ENCODE peak calls at places on chromosomes 5 and 9, in five cellular contexts. One of them, this sample, is unnamed.

GRCh38 chr5:95822038-95822407 is 503 bp downstream of the GLRX start:
- DNase-seq in colonic mucosa: peak
- DNase-seq in MM.1S: peak
- DNase-seq in HCT116: no peak
- DNase-seq in mammary epithelial cell: peak
- DNase-seq in this sample: peak

GRCh38 chr9:89564257-89564878 is 40.4 kb upstream of the GADD45G start:
- DNase-seq in colonic mucosa: no peak
- DNase-seq in MM.1S: peak
- DNase-seq in mammary epithelial cell: no peak
- DNase-seq in HCT116: peak
- DNase-seq in this sample: peak

GRCh38 chr5:26482076-26482816 is 556.1 kb downstream of the CDH9 start:
- DNase-seq in MM.1S: peak
- DNase-seq in HCT116: no peak
- DNase-seq in colonic mucosa: no peak
- DNase-seq in mammary epithelial cell: no peak
- DNase-seq in this sample: no peak

GRCh38 chr5:53571403-53571802 is 11.0 kb downstream of the NDUFS4 start:
- DNase-seq in mammary epithelial cell: no peak
- DNase-seq in colonic mucosa: no peak
- DNase-seq in HCT116: no peak
- DNase-seq in MM.1S: no peak
- DNase-seq in this sample: no peak

GRCh38 chr5:56183507-56183906 is 49.6 kb downstream of the ANKRD55 start:
- DNase-seq in mammary epithelial cell: peak
- DNase-seq in MM.1S: no peak
- DNase-seq in HCT116: peak
- DNase-seq in colonic mucosa: no peak
- DNase-seq in this sample: peak

GRCh38 chr9:81562221-81563019 is 126.9 kb downstream of the TLE1 start:
- DNase-seq in colonic mucosa: no peak
- DNase-seq in MM.1S: no peak
- DNase-seq in mammary epithelial cell: peak
- DNase-seq in HCT116: peak
- DNase-seq in this sample: no peak

GRCh38 chr5:146646441-146646840 is 130.5 kb upstream of the GPR151 start:
- DNase-seq in colonic mucosa: no peak
- DNase-seq in MM.1S: no peak
- DNase-seq in mammary epithelial cell: no peak
- DNase-seq in HCT116: no peak
- DNase-seq in this sample: peak

GRCh38 chr5:66144799-66145390 is 795 bp downstream of the SREK1 start:
- DNase-seq in mammary epithelial cell: no peak
- DNase-seq in HCT116: no peak
- DNase-seq in colonic mucosa: no peak
- DNase-seq in MM.1S: no peak
- DNase-seq in this sample: no peak

GRCh38 chr5:76104027-76104426 is 20.8 kb downstream of the SV2C start:
- DNase-seq in HCT116: no peak
- DNase-seq in MM.1S: peak
- DNase-seq in colonic mucosa: peak
- DNase-seq in mammary epithelial cell: peak
- DNase-seq in this sample: peak

GRCh38 chr9:109779711-109780452 is at the start of gene PALM2AKAP2:
- DNase-seq in mammary epithelial cell: peak
- DNase-seq in HCT116: no peak
- DNase-seq in MM.1S: peak
- DNase-seq in colonic mucosa: peak
- DNase-seq in this sample: peak

GRCh38 chr5:33806736-33807442 is 84.9 kb downstream of the ADAMTS12 start:
- DNase-seq in MM.1S: no peak
- DNase-seq in HCT116: no peak
- DNase-seq in mammary epithelial cell: peak
- DNase-seq in colonic mucosa: no peak
- DNase-seq in this sample: no peak

GRCh38 chr9:120513825-120514598 is 66.0 kb downstream of the CDK5RAP2 start:
- DNase-seq in colonic mucosa: no peak
- DNase-seq in MM.1S: no peak
- DNase-seq in HCT116: no peak
- DNase-seq in mammary epithelial cell: peak
- DNase-seq in this sample: no peak

GRCh38 chr5:168879929-168880328 is 300.8 kb upstream of the PANK3 start:
- DNase-seq in HCT116: no peak
- DNase-seq in colonic mucosa: no peak
- DNase-seq in MM.1S: no peak
- DNase-seq in mammary epithelial cell: no peak
- DNase-seq in this sample: no peak

GRCh38 chr5:80181618-80182211 is 74.1 kb downstream of the SERINC5 start:
- DNase-seq in mammary epithelial cell: peak
- DNase-seq in HCT116: peak
- DNase-seq in MM.1S: peak
- DNase-seq in colonic mucosa: peak
- DNase-seq in this sample: no peak

GRCh38 chr5:84494453-84494852 is 109.8 kb upstream of the EDIL3 start:
- DNase-seq in MM.1S: no peak
- DNase-seq in HCT116: no peak
- DNase-seq in colonic mucosa: no peak
- DNase-seq in mammary epithelial cell: peak
- DNase-seq in this sample: no peak

GRCh38 chr5:31824886-31825774 is 186.2 kb downstream of the PDZD2 start:
- DNase-seq in mammary epithelial cell: peak
- DNase-seq in colonic mucosa: peak
- DNase-seq in HCT116: peak
- DNase-seq in MM.1S: peak
- DNase-seq in this sample: peak

GRCh38 chr5:32283539-32284377 is 29.0 kb downstream of the MTMR12 start:
- DNase-seq in HCT116: no peak
- DNase-seq in mammary epithelial cell: peak
- DNase-seq in colonic mucosa: no peak
- DNase-seq in MM.1S: peak
- DNase-seq in this sample: peak

GRCh38 chr9:346114-346513 is 131.4 kb downstream of the DOCK8 start:
- DNase-seq in colonic mucosa: no peak
- DNase-seq in mammary epithelial cell: no peak
- DNase-seq in HCT116: no peak
- DNase-seq in MM.1S: no peak
- DNase-seq in this sample: peak

GRCh38 chr9:108783318-108784127 is 72.3 kb downstream of the ACTL7B start:
- DNase-seq in mammary epithelial cell: no peak
- DNase-seq in MM.1S: no peak
- DNase-seq in HCT116: no peak
- DNase-seq in colonic mucosa: no peak
- DNase-seq in this sample: no peak

GRCh38 chr9:108784128-108784490 is 71.7 kb downstream of the ACTL7B start:
- DNase-seq in HCT116: no peak
- DNase-seq in MM.1S: no peak
- DNase-seq in colonic mucosa: no peak
- DNase-seq in mammary epithelial cell: no peak
- DNase-seq in this sample: no peak

GRCh38 chr5:77080905-77081304 is 6.2 kb downstream of the ZBED3 start:
- DNase-seq in MM.1S: no peak
- DNase-seq in HCT116: no peak
- DNase-seq in mammary epithelial cell: no peak
- DNase-seq in colonic mucosa: no peak
- DNase-seq in this sample: no peak

GRCh38 chr5:172793577-172794488 is 22.8 kb upstream of the DUSP1 start:
- DNase-seq in MM.1S: no peak
- DNase-seq in HCT116: no peak
- DNase-seq in colonic mucosa: no peak
- DNase-seq in mammary epithelial cell: no peak
- DNase-seq in this sample: no peak

GRCh38 chr9:133210202-133210532 is 1.1 kb upstream of the OBP2B start:
- DNase-seq in colonic mucosa: no peak
- DNase-seq in MM.1S: no peak
- DNase-seq in mammary epithelial cell: peak
- DNase-seq in HCT116: peak
- DNase-seq in this sample: no peak

GRCh38 chr9:116952434-116952805 is 265.3 kb downstream of the TRIM32 start:
- DNase-seq in MM.1S: no peak
- DNase-seq in colonic mucosa: no peak
- DNase-seq in HCT116: no peak
- DNase-seq in mammary epithelial cell: peak
- DNase-seq in this sample: peak

GRCh38 chr5:27041372-27041771 is 3.0 kb upstream of the CDH9 start:
- DNase-seq in mammary epithelial cell: no peak
- DNase-seq in HCT116: no peak
- DNase-seq in MM.1S: no peak
- DNase-seq in colonic mucosa: no peak
- DNase-seq in this sample: no peak

GRCh38 chr5:40033411-40033810 is 608.6 kb upstream of the DAB2 start:
- DNase-seq in HCT116: no peak
- DNase-seq in MM.1S: no peak
- DNase-seq in mammary epithelial cell: no peak
- DNase-seq in colonic mucosa: no peak
- DNase-seq in this sample: no peak

GRCh38 chr9:126461608-126462007 is 135.0 kb downstream of the MVB12B start:
- DNase-seq in mammary epithelial cell: no peak
- DNase-seq in HCT116: no peak
- DNase-seq in colonic mucosa: no peak
- DNase-seq in MM.1S: no peak
- DNase-seq in this sample: no peak

GRCh38 chr5:157652377-157652692 is at the start of gene SOX30:
- DNase-seq in colonic mucosa: no peak
- DNase-seq in MM.1S: no peak
- DNase-seq in mammary epithelial cell: no peak
- DNase-seq in HCT116: no peak
- DNase-seq in this sample: no peak

GRCh38 chr9:131837316-131837715 is 97.4 kb upstream of the RAPGEF1 start:
- DNase-seq in MM.1S: no peak
- DNase-seq in colonic mucosa: no peak
- DNase-seq in mammary epithelial cell: no peak
- DNase-seq in HCT116: no peak
- DNase-seq in this sample: peak

GRCh38 chr9:131836607-131837315 is 96.9 kb upstream of the RAPGEF1 start:
- DNase-seq in colonic mucosa: no peak
- DNase-seq in MM.1S: no peak
- DNase-seq in mammary epithelial cell: no peak
- DNase-seq in HCT116: no peak
- DNase-seq in this sample: no peak

GRCh38 chr9:131838581-131839280 is 98.9 kb upstream of the RAPGEF1 start:
- DNase-seq in colonic mucosa: no peak
- DNase-seq in mammary epithelial cell: no peak
- DNase-seq in MM.1S: no peak
- DNase-seq in HCT116: no peak
- DNase-seq in this sample: no peak

GRCh38 chr9:131839281-131840084 is 99.6 kb upstream of the RAPGEF1 start:
- DNase-seq in colonic mucosa: no peak
- DNase-seq in mammary epithelial cell: peak
- DNase-seq in MM.1S: no peak
- DNase-seq in HCT116: peak
- DNase-seq in this sample: no peak

GRCh38 chr9:131837836-131838235 is 98.0 kb upstream of the RAPGEF1 start:
- DNase-seq in MM.1S: no peak
- DNase-seq in mammary epithelial cell: no peak
- DNase-seq in colonic mucosa: no peak
- DNase-seq in HCT116: no peak
- DNase-seq in this sample: no peak
- H3K9ac ChIP-seq in MM.1S: no peak
- H3K9ac ChIP-seq in mammary epithelial cell: no peak
- H3K9ac ChIP-seq in colonic mucosa: no peak
- H3K9ac ChIP-seq in HCT116: no peak
- H3K9ac ChIP-seq in this sample: no peak

GRCh38 chr9:136346157-136346481 is 17.4 kb downstream of the DNLZ start:
- DNase-seq in MM.1S: no peak
- DNase-seq in mammary epithelial cell: no peak
- DNase-seq in colonic mucosa: no peak
- DNase-seq in HCT116: no peak
- DNase-seq in this sample: no peak
- H3K9ac ChIP-seq in MM.1S: no peak
- H3K9ac ChIP-seq in mammary epithelial cell: peak
- H3K9ac ChIP-seq in colonic mucosa: no peak
- H3K9ac ChIP-seq in HCT116: peak
- H3K9ac ChIP-seq in this sample: peak

DNA sequence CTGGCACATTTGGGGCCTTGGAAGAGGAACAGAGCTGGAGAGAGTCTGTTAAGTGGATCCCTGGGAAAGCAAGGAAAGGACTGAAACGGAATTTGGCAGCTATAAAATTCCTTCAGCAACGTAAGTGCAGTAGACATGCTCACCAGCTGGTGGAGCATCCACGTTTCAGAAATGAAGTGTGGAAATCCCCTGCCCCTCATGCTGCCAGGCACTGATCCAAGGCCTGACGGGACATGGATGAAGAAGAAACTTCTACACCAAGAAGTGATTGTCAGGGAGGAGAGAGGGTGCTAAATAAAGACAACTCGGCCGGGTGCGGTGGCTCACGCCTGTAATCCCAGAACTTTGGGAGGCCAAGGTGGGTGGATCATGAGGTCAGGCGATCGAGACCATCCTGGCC is 209.3 kb downstream of the ROR2 start:
- DNase-seq in MM.1S: no peak
- DNase-seq in mammary epithelial cell: no peak
- DNase-seq in colonic mucosa: peak
- DNase-seq in HCT116: no peak
- DNase-seq in this sample: peak
- H3K9ac ChIP-seq in MM.1S: no peak
- H3K9ac ChIP-seq in mammary epithelial cell: no peak
- H3K9ac ChIP-seq in colonic mucosa: no peak
- H3K9ac ChIP-seq in HCT116: no peak
- H3K9ac ChIP-seq in this sample: no peak

GRCh38 chr9:74096420-74096819 is 400.7 kb upstream of the RORB start:
- DNase-seq in MM.1S: no peak
- DNase-seq in mammary epithelial cell: no peak
- DNase-seq in colonic mucosa: no peak
- DNase-seq in HCT116: no peak
- DNase-seq in this sample: no peak

GRCh38 chr9:74095925-74096324 is 401.2 kb upstream of the RORB start:
- DNase-seq in MM.1S: no peak
- DNase-seq in mammary epithelial cell: no peak
- DNase-seq in HCT116: no peak
- DNase-seq in colonic mucosa: no peak
- DNase-seq in this sample: no peak

GRCh38 chr9:74094766-74095165 is 402.4 kb upstream of the RORB start:
- DNase-seq in mammary epithelial cell: no peak
- DNase-seq in colonic mucosa: no peak
- DNase-seq in MM.1S: no peak
- DNase-seq in HCT116: no peak
- DNase-seq in this sample: no peak

GRCh38 chr9:74092491-74092834 is 404.7 kb upstream of the RORB start:
- DNase-seq in mammary epithelial cell: no peak
- DNase-seq in HCT116: no peak
- DNase-seq in colonic mucosa: no peak
- DNase-seq in MM.1S: no peak
- DNase-seq in this sample: no peak
- H3K9ac ChIP-seq in mammary epithelial cell: no peak
- H3K9ac ChIP-seq in HCT116: no peak
- H3K9ac ChIP-seq in colonic mucosa: no peak
- H3K9ac ChIP-seq in MM.1S: no peak
- H3K9ac ChIP-seq in this sample: no peak

GRCh38 chr5:154857091-154857533 is 1.3 kb upstream of the CNOT8 start:
- DNase-seq in MM.1S: peak
- DNase-seq in mammary epithelial cell: no peak
- DNase-seq in HCT116: no peak
- DNase-seq in colonic mucosa: no peak
- DNase-seq in this sample: peak
- H3K9ac ChIP-seq in MM.1S: peak
- H3K9ac ChIP-seq in mammary epithelial cell: peak
- H3K9ac ChIP-seq in HCT116: peak
- H3K9ac ChIP-seq in colonic mucosa: peak
- H3K9ac ChIP-seq in this sample: peak

This sample was measured in mesendoderm.